ENCODE peak calls at places on chromosomes 6 and 20, in eight cellular contexts. One of them, this sample, is unnamed.

GRCh38 chr6:21824431-21825180 is 231.1 kb downstream of the SOX4 start:
- DNase-seq in left ventricle myocardium inferior: no peak
- DNase-seq in psoas muscle: no peak
- DNase-seq in tibial artery: no peak
- DNase-seq in fibroblast of lung: peak
- DNase-seq in PC-9: no peak
- DNase-seq in fibroblast of pulmonary artery: no peak
- DNase-seq in choroid plexus epithelial cell: peak
- DNase-seq in this sample: no peak

GRCh38 chr6:110878751-110879539 is 4.4 kb downstream of the AMD1 start:
- DNase-seq in left ventricle myocardium inferior: no peak
- DNase-seq in choroid plexus epithelial cell: peak
- DNase-seq in fibroblast of pulmonary artery: peak
- DNase-seq in PC-9: no peak
- DNase-seq in tibial artery: no peak
- DNase-seq in psoas muscle: no peak
- DNase-seq in fibroblast of lung: peak
- DNase-seq in this sample: peak

GRCh38 chr20:24640686-24641085 is 171.3 kb downstream of the SYNDIG1 start:
- DNase-seq in PC-9: no peak
- DNase-seq in choroid plexus epithelial cell: no peak
- DNase-seq in tibial artery: no peak
- DNase-seq in fibroblast of lung: no peak
- DNase-seq in left ventricle myocardium inferior: no peak
- DNase-seq in psoas muscle: no peak
- DNase-seq in fibroblast of pulmonary artery: no peak
- DNase-seq in this sample: no peak

GRCh38 chr6:46655803-46656202 is 3.0 kb downstream of the SLC25A27 start:
- DNase-seq in choroid plexus epithelial cell: peak
- DNase-seq in fibroblast of pulmonary artery: no peak
- DNase-seq in left ventricle myocardium inferior: no peak
- DNase-seq in PC-9: no peak
- DNase-seq in psoas muscle: no peak
- DNase-seq in tibial artery: no peak
- DNase-seq in fibroblast of lung: no peak
- DNase-seq in this sample: no peak

GRCh38 chr20:3828798-3829197 is 8.5 kb downstream of the AP5S1 start:
- DNase-seq in fibroblast of pulmonary artery: no peak
- DNase-seq in psoas muscle: no peak
- DNase-seq in left ventricle myocardium inferior: no peak
- DNase-seq in choroid plexus epithelial cell: no peak
- DNase-seq in fibroblast of lung: no peak
- DNase-seq in tibial artery: no peak
- DNase-seq in PC-9: no peak
- DNase-seq in this sample: no peak

GRCh38 chr6:129499871-129500219 is 210.1 kb downstream of the ARHGAP18 start:
- DNase-seq in fibroblast of lung: no peak
- DNase-seq in tibial artery: no peak
- DNase-seq in left ventricle myocardium inferior: no peak
- DNase-seq in choroid plexus epithelial cell: no peak
- DNase-seq in psoas muscle: no peak
- DNase-seq in fibroblast of pulmonary artery: no peak
- DNase-seq in PC-9: no peak
- DNase-seq in this sample: no peak

GRCh38 chr6:158257781-158258180 is 54.5 kb upstream of the TULP4 start:
- DNase-seq in fibroblast of pulmonary artery: no peak
- DNase-seq in PC-9: no peak
- DNase-seq in left ventricle myocardium inferior: no peak
- DNase-seq in choroid plexus epithelial cell: no peak
- DNase-seq in tibial artery: no peak
- DNase-seq in fibroblast of lung: no peak
- DNase-seq in psoas muscle: no peak
- DNase-seq in this sample: no peak

GRCh38 chr6:137407816-137408215 is 86.4 kb downstream of the OLIG3 start:
- DNase-seq in psoas muscle: no peak
- DNase-seq in PC-9: no peak
- DNase-seq in tibial artery: no peak
- DNase-seq in left ventricle myocardium inferior: no peak
- DNase-seq in choroid plexus epithelial cell: no peak
- DNase-seq in fibroblast of lung: no peak
- DNase-seq in fibroblast of pulmonary artery: no peak
- DNase-seq in this sample: no peak

GRCh38 chr20:46631212-46631869 is 19.9 kb downstream of the SLC13A3 start:
- DNase-seq in PC-9: peak
- DNase-seq in choroid plexus epithelial cell: peak
- DNase-seq in tibial artery: no peak
- DNase-seq in psoas muscle: no peak
- DNase-seq in fibroblast of lung: peak
- DNase-seq in left ventricle myocardium inferior: no peak
- DNase-seq in fibroblast of pulmonary artery: peak
- DNase-seq in this sample: no peak

GRCh38 chr6:24788031-24788665 is 10.6 kb downstream of the ARMH2 start:
- DNase-seq in left ventricle myocardium inferior: no peak
- DNase-seq in choroid plexus epithelial cell: no peak
- DNase-seq in PC-9: no peak
- DNase-seq in fibroblast of pulmonary artery: no peak
- DNase-seq in psoas muscle: no peak
- DNase-seq in tibial artery: no peak
- DNase-seq in fibroblast of lung: no peak
- DNase-seq in this sample: no peak

GRCh38 chr6:142551145-142551811 is 249.5 kb downstream of the ADGRG6 start:
- DNase-seq in left ventricle myocardium inferior: no peak
- DNase-seq in tibial artery: no peak
- DNase-seq in fibroblast of lung: no peak
- DNase-seq in choroid plexus epithelial cell: peak
- DNase-seq in psoas muscle: no peak
- DNase-seq in PC-9: peak
- DNase-seq in fibroblast of pulmonary artery: no peak
- DNase-seq in this sample: peak

GRCh38 chr20:7775072-7775471 is 165.2 kb downstream of the HAO1 start:
- DNase-seq in tibial artery: no peak
- DNase-seq in fibroblast of pulmonary artery: peak
- DNase-seq in left ventricle myocardium inferior: no peak
- DNase-seq in PC-9: no peak
- DNase-seq in choroid plexus epithelial cell: peak
- DNase-seq in fibroblast of lung: peak
- DNase-seq in psoas muscle: no peak
- DNase-seq in this sample: peak

GRCh38 chr20:2480381-2480780 is 9.8 kb upstream of the SNRPB start:
- DNase-seq in tibial artery: no peak
- DNase-seq in psoas muscle: no peak
- DNase-seq in choroid plexus epithelial cell: no peak
- DNase-seq in fibroblast of lung: no peak
- DNase-seq in PC-9: no peak
- DNase-seq in left ventricle myocardium inferior: no peak
- DNase-seq in fibroblast of pulmonary artery: no peak
- DNase-seq in this sample: no peak

GRCh38 chr6:32954212-32954745 is 1.4 kb upstream of the HLA-DMA start:
- DNase-seq in fibroblast of lung: no peak
- DNase-seq in left ventricle myocardium inferior: no peak
- DNase-seq in fibroblast of pulmonary artery: no peak
- DNase-seq in choroid plexus epithelial cell: no peak
- DNase-seq in PC-9: no peak
- DNase-seq in tibial artery: no peak
- DNase-seq in psoas muscle: no peak
- DNase-seq in this sample: no peak

GRCh38 chr6:23003671-23004598 is 434.6 kb downstream of the HDGFL1 start:
- DNase-seq in PC-9: no peak
- DNase-seq in tibial artery: peak
- DNase-seq in fibroblast of pulmonary artery: peak
- DNase-seq in psoas muscle: no peak
- DNase-seq in fibroblast of lung: peak
- DNase-seq in left ventricle myocardium inferior: no peak
- DNase-seq in choroid plexus epithelial cell: peak
- DNase-seq in this sample: peak

GRCh38 chr20:45969712-45970634 is 2.0 kb downstream of the ZNF335 start:
- DNase-seq in psoas muscle: no peak
- DNase-seq in PC-9: peak
- DNase-seq in left ventricle myocardium inferior: no peak
- DNase-seq in fibroblast of lung: peak
- DNase-seq in fibroblast of pulmonary artery: peak
- DNase-seq in choroid plexus epithelial cell: peak
- DNase-seq in tibial artery: peak
- DNase-seq in this sample: peak

GRCh38 chr20:50534567-50534966 is 24.4 kb downstream of the PTPN1 start:
- DNase-seq in PC-9: peak
- DNase-seq in left ventricle myocardium inferior: no peak
- DNase-seq in psoas muscle: peak
- DNase-seq in fibroblast of lung: peak
- DNase-seq in tibial artery: no peak
- DNase-seq in choroid plexus epithelial cell: peak
- DNase-seq in fibroblast of pulmonary artery: peak
- DNase-seq in this sample: peak

GRCh38 chr20:12012241-12013222 is 94.8 kb downstream of the BTBD3 start:
- DNase-seq in fibroblast of pulmonary artery: peak
- DNase-seq in PC-9: peak
- DNase-seq in psoas muscle: no peak
- DNase-seq in fibroblast of lung: peak
- DNase-seq in tibial artery: no peak
- DNase-seq in left ventricle myocardium inferior: no peak
- DNase-seq in choroid plexus epithelial cell: peak
- DNase-seq in this sample: no peak

GRCh38 chr20:45735988-45736387 is 13.8 kb downstream of the SPINT4 start:
- DNase-seq in PC-9: no peak
- DNase-seq in left ventricle myocardium inferior: no peak
- DNase-seq in choroid plexus epithelial cell: no peak
- DNase-seq in tibial artery: no peak
- DNase-seq in fibroblast of pulmonary artery: no peak
- DNase-seq in fibroblast of lung: no peak
- DNase-seq in psoas muscle: no peak
- DNase-seq in this sample: no peak

GRCh38 chr6:11044712-11045167 is 635 bp upstream of the ELOVL2 start:
- DNase-seq in PC-9: no peak
- DNase-seq in fibroblast of pulmonary artery: no peak
- DNase-seq in fibroblast of lung: no peak
- DNase-seq in choroid plexus epithelial cell: no peak
- DNase-seq in tibial artery: no peak
- DNase-seq in psoas muscle: no peak
- DNase-seq in left ventricle myocardium inferior: no peak
- DNase-seq in this sample: no peak
- H3K4me3 ChIP-seq in PC-9: no peak
- H3K4me3 ChIP-seq in fibroblast of pulmonary artery: peak
- H3K4me3 ChIP-seq in fibroblast of lung: peak
- H3K4me3 ChIP-seq in choroid plexus epithelial cell: peak
- H3K4me3 ChIP-seq in tibial artery: peak
- H3K4me3 ChIP-seq in psoas muscle: peak
- H3K4me3 ChIP-seq in left ventricle myocardium inferior: peak
- H3K4me3 ChIP-seq in this sample: peak

DNA sequence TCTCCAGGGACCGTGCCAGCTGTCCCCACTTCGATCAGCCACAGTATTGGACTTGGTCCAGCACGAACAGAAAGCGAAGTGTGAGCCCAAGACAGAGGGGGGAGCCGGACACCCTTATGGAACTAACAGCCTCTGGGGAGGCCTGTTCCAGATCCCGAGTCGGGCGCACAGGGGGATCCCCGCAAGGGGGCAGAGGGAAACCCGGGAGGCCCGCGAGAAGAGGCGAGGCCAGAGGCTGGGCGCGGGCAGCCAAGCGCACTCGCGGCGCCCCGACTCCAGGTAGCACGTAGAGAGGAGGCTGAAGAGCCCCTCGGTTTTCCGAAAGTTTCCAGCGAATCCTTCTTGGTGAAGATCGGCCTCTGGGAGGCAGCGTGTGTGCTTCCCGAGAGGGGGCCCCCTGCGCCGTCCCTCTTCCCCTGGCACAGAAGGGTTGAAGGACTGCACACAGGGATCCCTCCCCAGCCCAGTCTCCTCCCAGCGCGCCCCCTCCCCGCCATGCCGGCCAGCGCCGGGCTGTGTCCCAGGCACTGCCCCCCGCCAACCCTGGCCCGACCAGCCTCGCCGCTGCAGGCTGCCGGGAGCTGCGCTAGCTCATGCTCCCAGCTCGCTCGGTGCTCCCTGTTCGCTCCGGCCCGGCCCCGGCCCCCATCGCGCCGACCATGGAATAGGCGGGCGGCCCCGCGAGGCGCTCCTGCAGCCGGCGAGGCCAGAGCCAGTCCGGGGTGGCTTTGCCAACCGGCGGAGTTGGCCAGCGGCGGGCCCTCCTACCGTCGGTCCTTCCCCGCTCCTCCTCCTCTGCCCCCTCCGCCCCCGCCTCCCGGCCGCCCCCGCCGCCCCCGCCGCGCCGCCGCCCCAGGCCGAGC is 550 bp upstream of the SLC24A3 start:
- DNase-seq in fibroblast of pulmonary artery: no peak
- DNase-seq in fibroblast of lung: no peak
- DNase-seq in choroid plexus epithelial cell: peak
- DNase-seq in tibial artery: peak
- DNase-seq in psoas muscle: peak
- DNase-seq in PC-9: no peak
- DNase-seq in left ventricle myocardium inferior: no peak
- DNase-seq in this sample: peak
- H3K4me3 ChIP-seq in fibroblast of pulmonary artery: no peak
- H3K4me3 ChIP-seq in fibroblast of lung: no peak
- H3K4me3 ChIP-seq in choroid plexus epithelial cell: peak
- H3K4me3 ChIP-seq in tibial artery: peak
- H3K4me3 ChIP-seq in psoas muscle: peak
- H3K4me3 ChIP-seq in PC-9: no peak
- H3K4me3 ChIP-seq in left ventricle myocardium inferior: peak
- H3K4me3 ChIP-seq in this sample: no peak

GRCh38 chr6:159959976-159960384 is 8.9 kb upstream of the IGF2R start:
- DNase-seq in fibroblast of lung: peak
- DNase-seq in fibroblast of pulmonary artery: peak
- DNase-seq in PC-9: no peak
- DNase-seq in psoas muscle: no peak
- DNase-seq in left ventricle myocardium inferior: peak
- DNase-seq in choroid plexus epithelial cell: peak
- DNase-seq in tibial artery: no peak
- DNase-seq in this sample: no peak
- H3K4me3 ChIP-seq in fibroblast of lung: no peak
- H3K4me3 ChIP-seq in fibroblast of pulmonary artery: no peak
- H3K4me3 ChIP-seq in PC-9: no peak
- H3K4me3 ChIP-seq in psoas muscle: no peak
- H3K4me3 ChIP-seq in left ventricle myocardium inferior: no peak
- H3K4me3 ChIP-seq in choroid plexus epithelial cell: no peak
- H3K4me3 ChIP-seq in tibial artery: no peak
- H3K4me3 ChIP-seq in this sample: no peak

GRCh38 chr6:56900784-56901183 is 54.1 kb upstream of the BEND6 start:
- DNase-seq in left ventricle myocardium inferior: no peak
- DNase-seq in tibial artery: no peak
- DNase-seq in fibroblast of lung: no peak
- DNase-seq in choroid plexus epithelial cell: no peak
- DNase-seq in psoas muscle: no peak
- DNase-seq in PC-9: no peak
- DNase-seq in fibroblast of pulmonary artery: no peak
- DNase-seq in this sample: no peak

GRCh38 chr6:56905378-56905777 is 49.5 kb upstream of the BEND6 start:
- DNase-seq in fibroblast of lung: no peak
- DNase-seq in PC-9: no peak
- DNase-seq in fibroblast of pulmonary artery: no peak
- DNase-seq in psoas muscle: no peak
- DNase-seq in tibial artery: no peak
- DNase-seq in choroid plexus epithelial cell: no peak
- DNase-seq in left ventricle myocardium inferior: no peak
- DNase-seq in this sample: no peak

GRCh38 chr6:56899753-56900152 is 55.2 kb upstream of the BEND6 start:
- DNase-seq in psoas muscle: no peak
- DNase-seq in fibroblast of lung: no peak
- DNase-seq in fibroblast of pulmonary artery: no peak
- DNase-seq in tibial artery: no peak
- DNase-seq in choroid plexus epithelial cell: no peak
- DNase-seq in left ventricle myocardium inferior: no peak
- DNase-seq in PC-9: no peak
- DNase-seq in this sample: no peak

GRCh38 chr6:56904068-56904467 is 50.8 kb upstream of the BEND6 start:
- DNase-seq in choroid plexus epithelial cell: no peak
- DNase-seq in PC-9: no peak
- DNase-seq in tibial artery: no peak
- DNase-seq in left ventricle myocardium inferior: no peak
- DNase-seq in psoas muscle: no peak
- DNase-seq in fibroblast of pulmonary artery: no peak
- DNase-seq in fibroblast of lung: no peak
- DNase-seq in this sample: no peak

GRCh38 chr6:56902551-56903464 is 52.1 kb upstream of the BEND6 start:
- DNase-seq in PC-9: no peak
- DNase-seq in choroid plexus epithelial cell: peak
- DNase-seq in psoas muscle: no peak
- DNase-seq in tibial artery: no peak
- DNase-seq in left ventricle myocardium inferior: no peak
- DNase-seq in fibroblast of pulmonary artery: peak
- DNase-seq in fibroblast of lung: peak
- DNase-seq in this sample: peak
- H3K4me3 ChIP-seq in PC-9: no peak
- H3K4me3 ChIP-seq in choroid plexus epithelial cell: no peak
- H3K4me3 ChIP-seq in psoas muscle: peak
- H3K4me3 ChIP-seq in tibial artery: no peak
- H3K4me3 ChIP-seq in left ventricle myocardium inferior: peak
- H3K4me3 ChIP-seq in fibroblast of pulmonary artery: peak
- H3K4me3 ChIP-seq in fibroblast of lung: no peak
- H3K4me3 ChIP-seq in this sample: no peak